ENCODE peak calls at places on chromosomes 12 and 14, in four cellular contexts. O is A549, U is psoas muscle, L is sigmoid colon. W is an unnamed sample. For H3K9me3, the result is how much of the 10 kb centered on the place peaks cover.

GRCh38 chr12:123961585-123961984 is 11.0 kb downstream of the CCDC92 start:
- DNase-seq in L (no peak), U (no peak), O (no peak), W (no peak)

GRCh38 chr14:91059576-91060471 is 617 bp downstream of the RPS6KA5 start:
- DNase-seq in O (peak), L (peak), U (peak), W (peak)

GRCh38 chr12:71426648-71427047 is 12.9 kb upstream of the LGR5 start:
- DNase-seq in L (no peak), O (no peak), U (no peak), W (no peak)

GRCh38 chr14:59688224-59689170 is 111.9 kb upstream of the CCDC175 start:
- DNase-seq in O (peak), L (no peak), U (no peak), W (peak)

GRCh38 chr12:90029317-90029716 is 320.7 kb upstream of the ATP2B1 start:
- DNase-seq in O (no peak), U (no peak), L (no peak), W (no peak)

GRCh38 chr12:69476276-69477017 is 6.3 kb downstream of the FRS2 start:
- DNase-seq in L (no peak), O (no peak), U (no peak), W (peak)

GRCh38 chr14:76926521-76927251 is 100.5 kb downstream of the LRRC74A start:
- DNase-seq in O (no peak), L (peak), U (peak), W (no peak)

GRCh38 chr14:73133795-73134194 is 2.5 kb upstream of the PSEN1 start:
- DNase-seq in L (no peak), U (no peak), O (no peak), W (no peak)

GRCh38 chr12:85662209-85662607 is 174.0 kb downstream of the RASSF9 start:
- DNase-seq in L (no peak), O (no peak), U (no peak), W (no peak)

GRCh38 chr12:113194971-113195391 is 9.5 kb downstream of the RITA1 start:
- DNase-seq in O (no peak), L (no peak), U (no peak), W (peak)

GRCh38 chr12:14756331-14757143 is 46.7 kb downstream of the WBP11 start:
- DNase-seq in L (no peak), U (no peak), O (no peak), W (no peak)

GRCh38 chr14:105879867-105880561 is 353.6 kb downstream of the TMEM121 start:
- DNase-seq in L (peak), O (no peak), U (no peak), W (no peak)

GRCh38 chr12:27279836-27280235 is 35.8 kb downstream of the STK38L start:
- DNase-seq in L (no peak), O (no peak), U (no peak), W (no peak)

GRCh38 chr12:63948211-63948610 is 103.7 kb downstream of the SRGAP1 start:
- DNase-seq in O (no peak), U (no peak), L (no peak), W (no peak)

GRCh38 chr12:121804417-121805111 is 755 bp downstream of the SETD1B start:
- DNase-seq in U (peak), O (no peak), L (peak), W (peak)

GRCh38 chr14:58738189-58738836 is 100.6 kb downstream of the DACT1 start:
- DNase-seq in U (no peak), O (no peak), L (no peak), W (peak)

GRCh38 chr12:110921262-110921661 is 883 bp upstream of the MYL2 start:
- DNase-seq in L (no peak), U (no peak), O (peak), W (peak)

GRCh38 chr12:75476076-75476475 is 4.5 kb upstream of the GLIPR1 start:
- DNase-seq in L (no peak), O (no peak), U (no peak), W (no peak)

DNA sequence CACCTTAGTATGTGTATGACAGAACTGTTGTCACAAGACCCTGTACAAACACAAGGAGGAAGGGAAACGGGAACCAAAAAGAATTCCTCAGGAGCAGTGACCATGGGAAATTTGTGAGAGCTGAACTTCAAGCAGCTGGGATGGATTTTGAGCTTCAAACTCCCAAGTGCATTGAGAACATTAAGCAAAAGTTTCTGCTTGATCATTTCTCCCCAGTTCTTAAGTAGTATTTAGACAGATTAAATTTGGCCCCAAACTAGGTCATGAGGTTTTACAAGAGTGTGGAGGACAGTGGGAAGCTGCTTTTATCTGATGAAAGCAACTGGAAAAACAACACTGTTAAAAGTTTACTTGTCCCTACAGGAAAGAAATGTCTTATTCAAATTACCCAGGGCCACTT is 206.0 kb upstream of the DCN start:
- DNase-seq in O (no peak), U (no peak), L (no peak), W (no peak)
- H3K27ac ChIP-seq in O (no peak), U (no peak), L (no peak), W (no peak)

GRCh38 chr14:19917243-19917642 is 3.2 kb upstream of the OR4K5 start:
- DNase-seq in L (no peak), U (no peak), O (no peak), W (no peak)
- H3K9me3 ChIP-seq in L (under half), U (under half), O (under half), W (under half)

DNA sequence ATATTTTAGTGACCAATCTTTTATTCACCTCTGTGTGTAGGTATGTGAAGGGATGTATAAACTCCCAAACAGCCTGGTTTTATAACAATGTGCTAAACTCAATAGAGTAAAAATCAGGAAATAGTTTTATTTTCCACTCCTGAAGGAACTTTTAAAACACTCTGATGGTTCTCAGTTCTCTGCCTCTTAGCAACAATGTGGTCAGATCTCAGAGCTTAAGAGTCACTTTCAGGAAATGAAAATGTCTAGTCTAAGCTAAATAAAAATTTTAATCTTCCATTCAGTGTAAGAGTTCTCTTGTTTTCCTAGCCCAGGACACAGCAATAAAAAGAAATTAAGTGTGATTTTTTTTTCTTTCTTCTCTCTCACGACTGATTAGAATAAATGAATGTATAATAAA is 718.0 kb downstream of the C12orf50 start:
- DNase-seq in L (no peak), U (no peak), O (no peak), W (no peak)
- TF ChIP-seq CTCF in L (no peak), U (no peak), O (no peak), W (no peak)

GRCh38 chr14:75258079-75258802 is 20.4 kb upstream of the FOS start:
- DNase-seq in U (peak), L (peak), O (no peak), W (no peak)

GRCh38 chr14:75259510-75259855 is 19.1 kb upstream of the FOS start:
- DNase-seq in U (no peak), O (peak), L (no peak), W (no peak)

GRCh38 chr14:75258803-75259509 is 19.7 kb upstream of the FOS start:
- DNase-seq in O (peak), L (peak), U (peak), W (peak)

GRCh38 chr14:75254901-75255300 is 23.7 kb upstream of the FOS start:
- DNase-seq in U (no peak), O (no peak), L (no peak), W (no peak)

DNA sequence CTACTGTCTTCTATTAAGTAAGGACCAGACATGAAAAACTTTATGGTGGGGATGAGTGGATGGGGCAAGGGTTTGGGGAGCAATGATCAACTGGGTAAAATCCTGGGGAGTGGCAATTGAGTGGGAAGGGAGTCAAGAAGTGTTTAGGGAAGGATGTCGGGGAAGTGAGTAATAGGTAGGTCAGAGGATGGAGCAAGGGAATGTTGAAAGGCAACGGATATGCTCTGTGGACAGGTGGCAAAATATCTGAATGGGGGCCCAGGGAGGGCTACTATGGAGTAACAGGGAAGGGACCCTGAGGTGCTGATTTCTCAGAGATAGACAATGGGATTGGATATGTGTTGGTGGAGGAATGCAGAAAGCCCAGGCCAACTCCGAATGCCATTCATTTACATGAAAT is 21.4 kb upstream of the FOS start:
- DNase-seq in O (no peak), L (no peak), U (no peak), W (no peak)
- H3K27ac ChIP-seq in O (peak), L (peak), U (peak), W (peak)

GRCh38 chr12:34373926-34374325 is 351.6 kb downstream of the ALG10 start:
- DNase-seq in L (no peak), O (no peak), U (no peak), W (no peak)

GRCh38 chr12:34372003-34372402 is 349.7 kb downstream of the ALG10 start:
- DNase-seq in L (no peak), O (no peak), U (no peak), W (no peak)

GRCh38 chr12:34379142-34379541 is 356.8 kb downstream of the ALG10 start:
- DNase-seq in L (no peak), U (no peak), O (no peak), W (no peak)

GRCh38 chr12:34377243-34378035 is 355.1 kb downstream of the ALG10 start:
- DNase-seq in U (no peak), L (no peak), O (no peak), W (no peak)

DNA sequence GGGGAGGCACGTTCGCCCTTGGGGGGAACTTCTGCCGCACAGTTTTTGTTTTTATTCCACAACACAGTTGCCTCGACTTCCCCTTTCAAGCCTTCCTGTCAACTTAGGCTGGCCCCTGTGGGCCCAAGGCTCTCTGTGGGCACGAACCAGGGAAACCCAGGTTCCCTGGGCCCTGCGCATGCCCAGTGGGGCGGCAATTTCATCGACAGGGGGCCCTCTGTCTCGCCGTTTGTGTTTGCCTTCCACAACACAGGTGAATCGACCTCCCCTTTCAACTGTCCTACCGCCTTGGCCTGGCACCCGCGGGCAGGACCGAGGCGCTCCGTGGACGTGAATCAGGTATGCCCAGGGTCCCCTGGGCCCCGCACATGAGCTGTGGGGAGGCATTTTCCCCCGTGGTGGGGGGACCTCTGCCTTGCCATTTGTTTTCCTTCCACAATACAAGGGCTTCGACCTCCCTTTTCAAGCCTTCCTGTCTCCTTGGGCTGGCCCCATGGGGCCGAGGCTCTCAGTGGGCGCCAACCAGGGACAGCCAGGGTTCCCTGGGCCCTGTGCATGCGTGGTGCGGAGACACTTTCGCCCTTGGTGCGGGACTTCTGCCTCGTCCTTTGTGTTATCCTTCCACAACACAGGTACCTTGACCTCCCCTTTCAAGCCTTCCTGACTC is 354.0 kb downstream of the ALG10 start:
- DNase-seq in U (no peak), O (no peak), L (no peak), W (no peak)
- H3K9me3 ChIP-seq in U (under half), O (under half), L (under half), W (under half)